ENCODE peak calls at places on chromosome 3, in four cellular contexts. E is H1, J is K562, S is HepG2. K is an unnamed sample.

GRCh38 chr3:142586803-142587406 is 8.4 kb upstream of the ATR start:
- DNase-seq in J (peak), S (peak), E (no peak), K (peak)

GRCh38 chr3:46435327-46435726 is 28.3 kb downstream of the CCRL2 start:
- DNase-seq in E (no peak), S (no peak), J (no peak), K (no peak)

GRCh38 chr3:98730338-98730737 is 32.8 kb upstream of the ST3GAL6 start:
- DNase-seq in J (no peak), S (no peak), E (no peak), K (no peak)

GRCh38 chr3:115099115-115099884 is 47.8 kb downstream of the ZBTB20 start:
- DNase-seq in E (no peak), S (peak), J (no peak), K (no peak)

GRCh38 chr3:10334461-10334860 is 13.5 kb upstream of the SEC13 start:
- DNase-seq in E (no peak), S (no peak), J (peak), K (peak)

GRCh38 chr3:156416846-156417581 is 137.9 kb downstream of the SSR3 start:
- DNase-seq in E (no peak), S (no peak), J (no peak), K (no peak)

GRCh38 chr3:138450181-138450580 is 15.8 kb downstream of the ESYT3 start:
- DNase-seq in S (no peak), E (no peak), J (no peak), K (no peak)

GRCh38 chr3:174002543-174002942 is 605.0 kb downstream of the NLGN1 start:
- DNase-seq in E (no peak), S (peak), J (no peak), K (no peak)

GRCh38 chr3:77319711-77320110 is 279.8 kb downstream of the ROBO2 start:
- DNase-seq in S (peak), J (peak), E (no peak), K (peak)

GRCh38 chr3:4939276-4939675 is 40.0 kb upstream of the BHLHE40 start:
- DNase-seq in S (no peak), J (no peak), E (no peak), K (no peak)

GRCh38 chr3:127792664-127793292 is 29.5 kb downstream of the MGLL start:
- DNase-seq in E (no peak), J (no peak), S (no peak), K (no peak)

GRCh38 chr3:193052294-193052693 is 134.6 kb upstream of the MB21D2 start:
- DNase-seq in S (no peak), J (no peak), E (no peak), K (no peak)

GRCh38 chr3:189092547-189092946 is 79.2 kb upstream of the TPRG1 start:
- DNase-seq in J (no peak), S (no peak), E (no peak), K (no peak)

GRCh38 chr3:46693038-46693896 is at the start of gene ALS2CL:
- DNase-seq in J (peak), E (peak), S (no peak), K (peak)

GRCh38 chr3:132284006-132284405 is 33.2 kb upstream of the ACP3 start:
- DNase-seq in S (no peak), E (no peak), J (no peak), K (no peak)

GRCh38 chr3:159123877-159124276 is 322.0 kb downstream of the MFSD1 start:
- DNase-seq in S (no peak), J (no peak), E (no peak), K (no peak)

GRCh38 chr3:159854500-159855124 is 134.0 kb upstream of the IL12A start:
- DNase-seq in J (no peak), S (peak), E (no peak), K (peak)

GRCh38 chr3:127566801-127567200 is 23.7 kb downstream of the TPRA1 start:
- DNase-seq in E (no peak), J (no peak), S (no peak), K (no peak)

GRCh38 chr3:5226783-5227182 is 39.3 kb downstream of the EDEM1 start:
- DNase-seq in S (peak), J (no peak), E (no peak), K (no peak)

GRCh38 chr3:112653209-112653871 is 12.4 kb upstream of the CCDC80 start:
- DNase-seq in J (no peak), E (no peak), S (no peak), K (peak)

GRCh38 chr3:171354706-171355582 is 105.3 kb downstream of the TNIK start:
- DNase-seq in E (no peak), S (no peak), J (no peak), K (no peak)

DNA sequence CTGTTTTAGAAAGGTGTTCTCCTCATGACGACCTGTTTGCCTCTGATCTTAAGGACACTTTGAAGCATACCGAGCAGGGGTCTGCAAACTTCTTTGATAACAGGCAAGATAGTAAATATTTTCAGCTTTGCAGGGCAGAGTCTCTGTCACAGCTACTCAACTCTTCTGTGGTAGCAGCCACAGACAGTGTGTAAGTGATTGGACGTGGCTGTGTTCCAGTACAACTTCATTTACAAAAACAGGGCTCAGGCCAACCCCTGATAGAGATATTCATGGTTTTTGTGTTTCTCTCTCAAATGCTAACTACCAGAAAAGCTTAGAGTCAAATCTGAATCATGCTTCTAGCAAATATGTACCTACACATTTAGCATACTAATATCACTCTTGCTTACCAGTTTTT is 51.5 kb downstream of the TGFBR2 start:
- DNase-seq in S (no peak), J (no peak), E (no peak), K (no peak)
- TF ChIP-seq RNF2 in S (no peak), J (no peak), E (no peak), K (no peak)

DNA sequence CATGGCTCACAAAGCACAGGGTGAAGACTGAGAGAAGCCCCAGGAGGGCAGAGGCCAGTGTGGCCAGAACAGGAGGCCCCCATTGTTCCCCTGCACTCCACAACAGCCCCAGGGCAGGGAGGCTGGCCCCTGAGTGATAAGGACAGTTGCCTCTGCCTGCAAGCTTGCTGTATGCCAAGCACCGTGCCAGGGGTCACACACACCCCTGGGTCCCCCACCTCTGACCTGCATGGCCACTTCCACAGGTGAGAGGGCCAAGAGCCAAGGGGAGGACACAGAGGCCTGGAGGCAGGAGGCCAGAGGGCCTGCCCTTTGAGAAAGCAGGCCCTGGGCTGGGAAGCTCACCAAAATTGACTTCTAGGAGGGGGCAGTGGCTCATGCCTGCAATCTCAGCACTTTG is 23.7 kb downstream of the ATRIP start:
- DNase-seq in J (no peak), S (no peak), E (no peak), K (no peak)
- TF ChIP-seq RNF2 in J (no peak), S (no peak), E (no peak), K (no peak)

DNA sequence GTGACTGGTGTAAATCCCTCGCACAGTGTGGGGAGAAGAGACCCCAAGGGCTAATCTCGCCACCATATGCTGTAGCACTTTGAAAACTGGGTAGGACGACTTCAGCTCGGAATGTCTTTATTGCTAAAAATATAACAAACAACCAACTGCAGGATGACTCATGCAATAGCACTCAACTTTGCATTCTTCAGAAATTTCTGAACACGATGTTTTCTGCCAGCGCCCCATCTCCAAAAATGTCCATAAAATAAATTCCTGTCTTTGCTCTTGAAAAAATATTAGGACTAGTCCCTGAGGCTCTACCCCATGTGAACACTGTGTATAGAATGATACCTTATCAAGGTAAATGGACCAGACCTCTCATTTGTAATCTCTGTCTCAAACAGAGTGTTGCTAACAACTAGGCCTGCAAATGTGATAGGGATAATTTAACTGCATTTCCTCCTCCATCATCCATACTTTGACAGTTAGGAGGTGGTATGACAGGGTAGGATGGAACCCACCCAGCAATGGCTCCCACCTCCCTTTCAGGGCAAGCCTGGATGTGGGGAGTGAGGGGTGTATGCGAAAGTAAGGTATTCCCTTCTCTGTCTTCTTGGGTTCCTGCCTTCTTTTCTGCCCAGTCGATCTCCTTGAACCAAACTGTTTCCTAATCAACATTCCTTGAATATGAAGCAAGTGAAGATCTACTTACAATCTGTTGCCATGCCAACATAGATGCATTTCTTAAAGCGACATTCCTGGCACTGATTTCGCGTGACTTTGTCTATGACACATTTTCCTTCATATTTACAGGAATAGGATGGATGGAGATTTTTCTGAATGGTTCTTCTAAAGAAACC is 201.1 kb downstream of the NR1D2 start:
- DNase-seq in E (no peak), J (no peak), S (no peak), K (peak)
- TF ChIP-seq RNF2 in E (no peak), J (no peak), S (no peak), K (no peak)

GRCh38 chr3:139721370-139721769 is 43.6 kb upstream of the NMNAT3 start:
- DNase-seq in S (no peak), J (no peak), E (no peak), K (no peak)

GRCh38 chr3:139718415-139718814 is 40.6 kb upstream of the NMNAT3 start:
- DNase-seq in E (peak), S (peak), J (peak), K (peak)

GRCh38 chr3:139716908-139717485 is 39.2 kb upstream of the NMNAT3 start:
- DNase-seq in E (no peak), J (no peak), S (peak), K (no peak)

GRCh38 chr3:139710212-139710611 is 32.4 kb upstream of the NMNAT3 start:
- DNase-seq in S (peak), J (no peak), E (no peak), K (no peak)

DNA sequence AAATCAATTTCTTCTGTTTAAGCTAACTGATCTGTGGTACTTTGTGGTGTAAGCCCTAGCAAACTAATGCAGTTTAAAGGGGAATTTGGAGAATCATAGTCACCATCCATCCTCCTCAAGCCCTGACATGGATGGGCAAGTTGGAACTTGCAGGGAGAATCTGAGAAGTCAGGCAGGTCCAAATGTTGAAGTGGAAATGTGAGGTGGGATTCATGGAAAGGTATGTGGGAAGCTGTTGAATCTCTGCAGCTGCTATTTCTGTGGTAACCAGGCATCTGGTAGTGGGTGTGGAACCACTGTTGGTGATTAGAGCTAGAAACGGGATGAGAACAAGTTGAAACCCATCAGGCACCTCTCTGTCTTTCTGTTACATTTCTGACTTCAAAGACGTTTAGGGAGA is 38.0 kb upstream of the NMNAT3 start:
- DNase-seq in S (no peak), J (no peak), E (no peak), K (no peak)
- TF ChIP-seq RNF2 in S (no peak), J (no peak), E (no peak), K (no peak)

GRCh38 chr3:111331912-111332311 is 210.1 kb upstream of the CD96 start:
- DNase-seq in E (no peak), S (peak), J (no peak), K (no peak)

GRCh38 chr3:111335512-111335911 is 206.5 kb upstream of the CD96 start:
- DNase-seq in E (no peak), S (no peak), J (no peak), K (no peak)

GRCh38 chr3:111332488-111333095 is 209.4 kb upstream of the CD96 start:
- DNase-seq in E (no peak), S (no peak), J (no peak), K (no peak)

GRCh38 chr3:111331306-111331705 is 210.7 kb upstream of the CD96 start:
- DNase-seq in E (no peak), S (no peak), J (no peak), K (no peak)

GRCh38 chr3:111333642-111334041 is 208.4 kb upstream of the CD96 start:
- DNase-seq in E (no peak), S (no peak), J (no peak), K (no peak)
- TF ChIP-seq RNF2 in E (no peak), S (no peak), J (no peak), K (no peak)

DNA sequence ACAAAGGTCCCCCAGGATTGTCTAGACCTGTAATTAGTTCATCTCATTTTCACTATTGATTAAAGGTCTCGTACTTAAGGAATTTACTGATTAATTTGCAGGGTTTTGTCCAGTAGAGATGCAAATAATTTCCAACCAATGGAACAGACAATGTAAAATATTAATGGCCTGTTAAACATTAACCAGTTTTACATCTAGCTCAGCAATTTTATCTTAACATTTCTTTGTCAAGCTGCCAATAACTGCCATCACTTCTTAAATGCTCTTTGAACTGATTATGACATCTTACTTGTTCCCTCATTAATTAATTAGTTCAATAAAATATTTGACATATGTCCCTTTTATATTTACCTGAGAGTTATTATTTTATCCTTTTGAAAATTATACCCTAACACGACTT is 9.4 kb upstream of the STRIT1 start:
- DNase-seq in J (no peak), S (no peak), E (no peak), K (no peak)
- TF ChIP-seq RNF2 in J (no peak), S (no peak), E (no peak), K (no peak)

GRCh38 chr3:29426302-29427226 is 145.7 kb downstream of the RBMS3 start:
- DNase-seq in S (no peak), J (no peak), E (no peak), K (no peak)

GRCh38 chr3:29429055-29429454 is 148.2 kb downstream of the RBMS3 start:
- DNase-seq in J (no peak), S (no peak), E (no peak), K (no peak)

GRCh38 chr3:29427266-29428103 is 146.6 kb downstream of the RBMS3 start:
- DNase-seq in S (no peak), J (no peak), E (no peak), K (no peak)

GRCh38 chr3:29430558-29430971 is 149.7 kb downstream of the RBMS3 start:
- DNase-seq in S (no peak), J (no peak), E (no peak), K (no peak)
- TF ChIP-seq RNF2 in S (no peak), J (no peak), E (no peak), K (no peak)

GRCh38 chr3:86245360-86245759 is 745.6 kb downstream of the VGLL3 start:
- DNase-seq in E (no peak), J (no peak), S (no peak), K (no peak)
- TF ChIP-seq RNF2 in E (no peak), J (no peak), S (no peak), K (no peak)

GRCh38 chr3:56269755-56270154 is 198.5 kb downstream of the ERC2 start:
- DNase-seq in S (no peak), J (no peak), E (no peak), K (no peak)
- TF ChIP-seq RNF2 in S (no peak), J (no peak), E (no peak), K (no peak)

GRCh38 chr3:108093616-108094015 is 2.8 kb upstream of the CD47 start:
- DNase-seq in E (no peak), S (no peak), J (no peak), K (no peak)
- TF ChIP-seq RNF2 in E (no peak), S (no peak), J (no peak), K (no peak)

K was measured in A549.